ENCODE peak calls at places on chromosomes 7 and 10, in four cellular contexts. O is psoas muscle; F is CD8-positive, alpha-beta T cell; A is myocyte. X is an unnamed sample.

GRCh38 chr7:118152149-118152548 is 31.8 kb upstream of the LSM8 start:
- DNase-seq in O (no peak), F (no peak), A (no peak), X (no peak)

GRCh38 chr10:11106621-11107374 is 89.1 kb downstream of the CELF2 start:
- DNase-seq in O (no peak), F (no peak), A (no peak), X (no peak)

GRCh38 chr10:19749185-19749729 is 67.0 kb upstream of the PLXDC2 start:
- DNase-seq in O (no peak), F (no peak), A (peak; percentile 72), X (no peak)

GRCh38 chr7:30172451-30172850 is 37.7 kb downstream of the MTURN start:
- DNase-seq in O (no peak), F (no peak), A (no peak), X (no peak)

GRCh38 chr7:137590686-137591255 is 247.2 kb upstream of the PTN start:
- DNase-seq in O (no peak), F (no peak), A (no peak), X (no peak)

GRCh38 chr7:5421626-5422323 is 1.9 kb downstream of the TNRC18 start:
- DNase-seq in O (peak; percentile 67), F (no peak), A (peak; percentile 85), X (no peak)

GRCh38 chr10:132446661-132447445 is 49.9 kb downstream of the PWWP2B start:
- DNase-seq in O (no peak), F (peak; percentile 57), A (peak; percentile 58), X (peak; percentile 62)

GRCh38 chr10:44864042-44864436 is 47.1 kb upstream of the TMEM72 start:
- DNase-seq in O (peak; percentile 67), F (no peak), A (no peak), X (no peak)

GRCh38 chr10:52454476-52454875 is 140.4 kb downstream of the DKK1 start:
- DNase-seq in O (no peak), F (no peak), A (no peak), X (no peak)

GRCh38 chr7:964401-965231 is 10.1 kb upstream of the ADAP1 start:
- DNase-seq in O (peak; percentile 67), F (no peak), A (peak; percentile 96), X (no peak)

GRCh38 chr10:66852811-66853210 is 73.0 kb upstream of the LRRTM3 start:
- DNase-seq in O (no peak), F (no peak), A (no peak), X (no peak)

GRCh38 chr7:115417662-115418061 is 495.8 kb downstream of the MDFIC start:
- DNase-seq in O (no peak), F (no peak), A (no peak), X (no peak)

GRCh38 chr7:150376560-150376959 is 2.6 kb upstream of the ZNF775 start:
- DNase-seq in O (no peak), F (no peak), A (no peak), X (no peak)

GRCh38 chr10:29955308-29955935 is 104.0 kb downstream of the JCAD start:
- DNase-seq in O (no peak), F (no peak), A (no peak), X (no peak)

GRCh38 chr10:123102673-123103072 is 33.1 kb upstream of the HMX3 start:
- DNase-seq in O (no peak), F (no peak), A (no peak), X (no peak)